ENCODE peak calls at places on chromosomes 16 and 17, in nine cellular contexts. K, S, L, V, W, C, Y, D and Z are unnamed samples. For H3K4me1, the result is how much of the 10 kb centered on the place peaks cover.

GRCh38 chr17:67833134-67833533 is 7.8 kb downstream of the BPTF start:
- DNase-seq in Y (no peak), S (no peak), V (no peak), W (no peak), K (no peak), D (no peak), C (no peak), L (no peak), Z (no peak)

GRCh38 chr16:70646260-70647241 is at the start of gene IL34:
- DNase-seq in S (no peak), V (no peak), W (no peak), Y (peak), C (no peak), L (peak), K (peak), D (no peak), Z (no peak)

GRCh38 chr17:66578781-66579489 is 256.0 kb upstream of the CACNG5 start:
- DNase-seq in Y (no peak), V (no peak), L (no peak), K (no peak), C (no peak), W (no peak), D (no peak), S (no peak), Z (no peak)

GRCh38 chr16:28538733-28539596 is at the start of gene NUPR1:
- DNase-seq in S (peak), V (peak), C (peak), W (peak), K (peak), Y (peak), D (peak), L (no peak), Z (peak)

GRCh38 chr16:10525214-10525825 is 55.1 kb downstream of the EMP2 start:
- DNase-seq in S (no peak), Y (no peak), V (no peak), D (no peak), K (no peak), W (no peak), L (no peak), C (no peak), Z (no peak)

GRCh38 chr16:88359008-88359407 is 23.8 kb upstream of the ZNF469 start:
- DNase-seq in L (peak), V (no peak), C (no peak), K (no peak), S (no peak), W (no peak), Y (no peak), D (no peak), Z (no peak)

GRCh38 chr16:13961099-13961811 is 41.3 kb downstream of the ERCC4 start:
- DNase-seq in S (no peak), D (no peak), C (peak), L (no peak), K (no peak), Y (peak), V (peak), W (no peak), Z (no peak)

GRCh38 chr17:72189781-72190593 is 69.2 kb downstream of the SOX9 start:
- DNase-seq in S (no peak), W (no peak), C (no peak), V (no peak), D (no peak), K (no peak), L (no peak), Y (peak), Z (no peak)

GRCh38 chr17:38739305-38739704 is 8.8 kb downstream of the PCGF2 start:
- DNase-seq in S (no peak), V (no peak), D (no peak), Y (no peak), L (no peak), K (no peak), C (no peak), W (no peak), Z (no peak)

GRCh38 chr17:35359396-35359795 is 14.0 kb downstream of the SLFN11 start:
- DNase-seq in Y (no peak), L (no peak), S (no peak), V (no peak), C (no peak), K (no peak), W (no peak), D (no peak), Z (no peak)

GRCh38 chr17:81043725-81044427 is 8.9 kb downstream of the BAIAP2 start:
- DNase-seq in S (peak), Y (peak), W (peak), L (no peak), V (no peak), K (no peak), C (peak), D (no peak), Z (peak)

GRCh38 chr17:40484285-40484972 is 17.0 kb downstream of the TNS4 start:
- DNase-seq in L (no peak), S (no peak), W (no peak), C (no peak), K (no peak), V (no peak), D (no peak), Y (no peak), Z (no peak)
- H3K4me3 ChIP-seq in L (no peak), S (no peak), W (no peak), C (no peak), K (no peak), V (no peak), D (no peak), Y (no peak), Z (no peak)

DNA sequence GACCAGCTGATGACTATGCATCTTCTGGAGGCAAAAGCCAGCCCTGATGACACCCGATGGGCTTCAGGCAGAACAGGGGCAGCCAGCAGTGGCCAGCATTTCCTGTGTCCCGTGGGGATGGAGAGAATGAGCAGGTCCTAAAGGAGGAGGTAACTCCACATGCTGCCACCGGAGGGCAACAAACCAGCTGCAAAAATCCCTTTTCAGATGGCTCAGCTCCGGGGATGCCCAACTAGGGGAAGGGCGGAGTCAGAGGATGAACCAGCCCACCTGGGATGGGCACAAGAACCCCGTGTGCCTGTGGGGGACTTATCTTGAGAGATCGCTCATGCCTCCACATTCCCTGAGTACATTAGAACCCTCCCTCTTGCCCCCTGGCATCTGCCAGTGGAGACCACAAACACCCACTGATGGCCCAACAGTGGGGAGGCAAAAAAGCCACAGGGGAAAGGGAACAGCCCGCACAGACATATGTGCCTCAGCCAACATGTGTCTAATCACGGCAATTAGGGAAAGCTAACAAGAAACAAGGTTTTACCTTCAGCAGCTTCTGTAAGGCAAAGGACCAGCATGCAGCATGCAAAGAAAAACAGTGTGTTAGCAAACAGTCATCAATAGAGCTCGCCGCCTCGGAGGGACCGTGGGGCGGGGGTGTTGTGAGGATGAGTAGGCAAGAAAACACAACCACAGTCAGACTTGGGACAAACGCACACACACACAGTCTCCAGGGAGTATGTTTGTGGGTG is 64.1 kb downstream of the MYO18A start:
- DNase-seq in S (no peak), C (peak), W (no peak), D (no peak), L (peak), Y (no peak), K (no peak), V (peak), Z (no peak)
- TF ChIP-seq CTCF in S (no peak), C (peak), W (peak), D (no peak), L (peak), Y (peak), K (peak), V (peak), Z (peak)

GRCh38 chr16:57761301-57761700 is 25.7 kb downstream of the KATNB1 start:
- DNase-seq in W (no peak), D (no peak), Y (no peak), K (no peak), C (no peak), V (no peak), L (no peak), S (no peak), Z (no peak)

GRCh38 chr16:57759541-57760356 is 24.2 kb downstream of the KATNB1 start:
- DNase-seq in V (no peak), S (no peak), Y (no peak), K (no peak), W (no peak), C (no peak), D (no peak), L (peak), Z (no peak)

GRCh38 chr16:57761957-57762356 is 26.4 kb downstream of the KATNB1 start:
- DNase-seq in C (no peak), L (no peak), V (no peak), W (no peak), K (no peak), S (no peak), D (no peak), Y (no peak), Z (no peak)

GRCh38 chr16:57759131-57759530 is 23.6 kb downstream of the KATNB1 start:
- DNase-seq in Y (no peak), S (no peak), L (peak), K (no peak), D (no peak), V (no peak), C (no peak), W (no peak), Z (no peak)

GRCh38 chr16:57760357-57761160 is 25.0 kb downstream of the KATNB1 start:
- DNase-seq in V (no peak), K (no peak), C (no peak), W (no peak), S (no peak), D (no peak), L (peak), Y (no peak), Z (no peak)
- H3K4me1 ChIP-seq in V (under half), K (under half), C (under half), W (under half), S (under half), D (under half), L (under half), Y (under half), Z (under half)

DNA sequence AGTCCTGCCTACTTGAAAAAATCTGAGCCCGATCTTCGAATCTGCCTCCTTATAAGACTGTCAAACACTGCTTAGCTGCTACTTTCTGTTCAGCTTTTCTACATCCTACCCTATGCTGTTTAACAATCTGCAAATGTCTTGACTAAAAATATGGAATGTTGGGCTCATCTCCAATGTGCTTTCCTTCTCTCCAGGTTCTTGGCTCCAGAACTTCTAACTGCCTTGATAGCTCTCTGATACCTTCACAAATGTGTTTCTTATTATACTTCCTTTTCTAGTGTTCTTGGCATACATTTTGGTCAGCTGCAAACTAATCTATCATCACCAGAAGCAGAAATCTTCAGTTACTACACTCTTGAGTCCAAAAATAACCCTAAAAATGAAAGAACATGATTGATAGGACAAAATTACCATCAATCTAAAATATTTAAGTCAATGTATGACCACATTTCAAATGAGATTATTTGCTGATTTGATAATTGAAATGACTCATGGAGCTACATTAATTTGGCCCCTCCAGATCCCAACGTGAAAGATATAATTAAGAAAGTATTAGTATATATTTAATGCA is 372.3 kb upstream of the MON1B start:
- DNase-seq in D (no peak), L (no peak), S (no peak), C (no peak), K (no peak), W (no peak), V (no peak), Y (no peak), Z (no peak)
- H3K4me3 ChIP-seq in D (no peak), L (no peak), S (no peak), C (no peak), K (no peak), W (no peak), V (no peak), Y (no peak), Z (no peak)

GRCh38 chr17:3954921-3955320 is 9.3 kb downstream of the ATP2A3 start:
- DNase-seq in C (no peak), Y (no peak), W (no peak), V (no peak), S (no peak), L (no peak), K (no peak), D (no peak), Z (no peak)
- TF ChIP-seq CTCF in C (no peak), Y (no peak), W (no peak), V (no peak), S (no peak), L (no peak), K (no peak), D (no peak), Z (no peak)

GRCh38 chr16:66717112-66717675 is 20.7 kb upstream of the CMTM4 start:
- DNase-seq in C (peak), V (peak), L (peak), W (peak), D (no peak), K (no peak), Y (peak), S (no peak), Z (no peak)

GRCh38 chr16:66714659-66715307 is 18.2 kb upstream of the CMTM4 start:
- DNase-seq in V (no peak), C (no peak), S (no peak), K (no peak), W (no peak), Y (no peak), L (peak), D (no peak), Z (no peak)

GRCh38 chr16:66719246-66719645 is 22.7 kb upstream of the CMTM4 start:
- DNase-seq in S (no peak), V (no peak), L (no peak), D (no peak), K (no peak), Y (no peak), W (no peak), C (no peak), Z (no peak)

GRCh38 chr16:66720766-66721165 is 24.2 kb upstream of the CMTM4 start:
- DNase-seq in S (no peak), L (no peak), K (no peak), D (no peak), W (no peak), C (no peak), Y (no peak), V (no peak), Z (no peak)

DNA sequence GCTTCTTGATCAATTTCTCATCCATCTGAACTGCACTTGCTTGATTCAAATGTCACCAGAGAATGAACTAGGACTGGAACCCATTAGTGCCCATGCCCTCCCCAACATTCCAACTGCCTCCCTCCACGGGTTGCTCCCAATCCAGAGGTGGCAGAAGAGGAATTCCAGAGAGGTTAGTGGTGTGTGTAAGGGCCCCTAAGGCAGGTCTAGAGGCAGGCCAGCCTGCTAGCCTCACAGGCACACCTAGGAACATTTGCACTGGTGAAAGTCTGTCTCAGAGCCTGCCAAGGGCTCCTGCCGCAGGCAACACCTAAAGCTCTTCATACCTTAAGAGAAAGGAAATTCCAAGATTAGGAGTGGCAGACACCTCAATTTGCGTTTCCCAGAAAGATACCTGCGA is 21.2 kb upstream of the CMTM4 start:
- DNase-seq in K (no peak), W (no peak), L (no peak), S (no peak), Y (no peak), D (no peak), C (no peak), V (no peak), Z (no peak)
- H3K4me1 ChIP-seq in K (under half), W (under half), L (under half), S (under half), Y (under half), D (under half), C (under half), V (under half), Z (under half)

DNA sequence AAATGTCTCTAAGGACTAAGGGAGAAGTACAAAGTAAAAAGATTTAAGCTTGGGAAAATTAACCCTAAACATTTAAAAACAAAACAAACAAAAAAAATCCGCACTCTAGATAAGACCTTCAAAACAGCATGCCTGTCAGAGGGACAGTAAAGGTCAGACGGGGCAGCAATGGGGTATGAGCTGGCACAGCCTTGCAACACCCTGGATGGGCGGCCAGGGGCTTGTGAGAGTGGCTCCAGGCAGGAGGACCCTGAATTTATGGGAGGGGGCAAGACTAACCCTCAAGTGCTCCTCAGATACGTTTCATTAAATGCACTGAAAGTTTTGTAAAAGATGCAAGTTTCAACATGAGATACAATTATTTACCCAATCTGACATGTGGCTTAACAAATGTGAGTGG is 128.6 kb downstream of the ANKRD11 start:
- DNase-seq in D (no peak), Y (no peak), K (no peak), S (no peak), L (no peak), V (no peak), W (no peak), C (no peak), Z (peak)
- H3K4me3 ChIP-seq in D (no peak), Y (no peak), K (no peak), S (no peak), L (no peak), V (no peak), W (no peak), C (no peak), Z (no peak)

DNA sequence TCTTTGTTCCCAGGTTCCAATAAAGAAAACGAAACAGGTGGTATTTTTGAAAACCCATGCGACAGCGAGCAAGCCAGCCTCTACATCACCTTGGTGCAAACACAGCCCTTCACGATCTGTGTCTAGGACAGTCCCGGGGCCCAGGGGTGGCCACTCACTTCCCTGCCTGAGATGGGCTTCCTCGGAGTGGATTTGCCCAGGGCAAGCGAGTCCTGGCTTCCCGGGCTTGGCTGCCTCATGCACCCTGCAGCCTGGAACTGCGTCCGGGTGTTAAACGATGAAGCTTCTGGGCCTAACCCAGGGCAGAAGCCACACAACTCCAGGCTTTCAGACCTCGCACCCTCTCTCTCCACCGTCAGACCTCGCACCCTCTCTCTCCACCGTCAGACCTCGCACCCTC is 66.0 kb downstream of the RPH3AL start:
- DNase-seq in C (no peak), D (no peak), L (no peak), Y (no peak), W (no peak), S (no peak), V (no peak), K (peak), Z (peak)
- TF ChIP-seq CTCF in C (no peak), D (no peak), L (no peak), Y (no peak), W (no peak), S (no peak), V (no peak), K (no peak), Z (no peak)

GRCh38 chr16:53093162-53093744 is 38.5 kb downstream of the CHD9 start:
- DNase-seq in S (no peak), W (no peak), C (no peak), D (no peak), Y (no peak), K (no peak), L (no peak), V (no peak), Z (no peak)

GRCh38 chr16:53097190-53097589 is 42.4 kb downstream of the CHD9 start:
- DNase-seq in S (no peak), K (no peak), D (no peak), W (no peak), Y (no peak), V (no peak), L (no peak), C (no peak), Z (no peak)

GRCh38 chr16:53091508-53092211 is 36.9 kb downstream of the CHD9 start:
- DNase-seq in D (peak), V (peak), S (peak), L (peak), W (peak), K (peak), Y (peak), C (no peak), Z (no peak)

GRCh38 chr16:53090591-53091507 is 36.1 kb downstream of the CHD9 start:
- DNase-seq in V (peak), K (peak), W (peak), L (no peak), C (peak), S (peak), D (peak), Y (peak), Z (peak)

DNA sequence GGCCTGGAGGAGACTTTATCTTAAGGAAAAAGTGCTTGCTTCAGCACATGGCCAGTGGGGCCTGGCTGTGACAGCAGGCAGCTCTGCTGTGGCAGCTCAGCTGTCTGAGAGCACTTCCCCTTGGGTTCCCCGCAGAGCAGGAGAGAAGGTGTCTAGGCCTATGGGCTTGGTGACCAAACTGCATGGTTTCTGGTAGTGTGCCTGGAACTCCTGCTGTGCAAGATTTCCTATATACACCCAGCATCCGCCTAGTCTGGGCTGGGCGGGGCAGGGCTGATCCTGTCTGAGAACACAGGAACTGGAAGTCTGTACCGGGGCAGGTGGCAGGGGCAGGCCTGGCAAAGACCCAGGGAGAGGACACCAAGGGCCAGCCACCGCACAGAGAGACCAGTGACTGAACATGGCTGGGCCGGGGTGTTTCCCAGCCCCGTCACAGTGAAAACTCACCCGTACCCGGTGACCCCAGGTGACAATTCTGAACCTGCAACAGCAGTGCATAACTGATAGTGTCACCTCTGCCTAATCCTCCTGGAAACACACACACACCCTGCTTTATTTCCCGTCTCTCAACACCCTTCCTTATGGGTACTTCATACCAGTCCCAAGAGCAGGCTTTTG is 39.3 kb downstream of the CHD9 start:
- DNase-seq in S (peak), Y (no peak), K (peak), D (peak), L (peak), V (no peak), C (no peak), W (peak), Z (peak)
- H3K4me1 ChIP-seq in S (half or more), Y (under half), K (under half), D (half or more), L (under half), V (under half), C (half or more), W (half or more), Z (under half)

GRCh38 chr16:85902366-85903155 is 3.6 kb downstream of the IRF8 start:
- DNase-seq in K (no peak), D (no peak), C (no peak), S (peak), W (no peak), Y (no peak), V (no peak), L (no peak), Z (no peak)

GRCh38 chr16:85900031-85900792 is 1.2 kb downstream of the IRF8 start:
- DNase-seq in C (no peak), Y (no peak), D (no peak), L (no peak), K (no peak), V (no peak), S (peak), W (no peak), Z (no peak)

GRCh38 chr16:85901110-85901509 is 2.1 kb downstream of the IRF8 start:
- DNase-seq in Y (no peak), L (no peak), K (no peak), D (no peak), W (no peak), C (no peak), V (no peak), S (no peak), Z (no peak)

GRCh38 chr16:85903576-85903975 is 4.6 kb downstream of the IRF8 start:
- DNase-seq in D (no peak), L (no peak), C (no peak), W (no peak), Y (no peak), K (no peak), V (no peak), S (no peak), Z (no peak)

GRCh38 chr16:85901760-85902365 is 2.9 kb downstream of the IRF8 start:
- DNase-seq in S (no peak), V (no peak), C (no peak), Y (no peak), L (no peak), W (no peak), D (no peak), K (no peak), Z (no peak)
- H3K4me3 ChIP-seq in S (peak), V (no peak), C (no peak), Y (no peak), L (no peak), W (no peak), D (peak), K (no peak), Z (no peak)